ENCODE peak calls at places on chromosomes 4 and X, in four cellular contexts. N is K562, C is GM12878, Y is HepG2. D is an unnamed sample.

GRCh38 chr4:53461244-53461643 is 83.8 kb downstream of the FIP1L1 start:
- DNase-seq in C (no peak), Y (no peak), N (no peak), D (no peak)

GRCh38 chr4:15681372-15682339 is at the start of gene FAM200B:
- DNase-seq in N (peak; percentile 99), Y (peak; percentile 97), C (peak; percentile 93), D (peak; percentile 99)

GRCh38 chr4:6972911-6973310 is 63.3 kb downstream of the TBC1D14 start:
- DNase-seq in C (no peak), Y (no peak), N (no peak), D (no peak)

GRCh38 chr4:96379524-96379923 is 539.6 kb downstream of the PDHA2 start:
- DNase-seq in Y (no peak), C (no peak), N (no peak), D (no peak)

GRCh38 chrX:155027509-155028066 is 944 bp downstream of the FUNDC2 start:
- DNase-seq in N (no peak), C (no peak), Y (peak; percentile 11), D (peak; percentile 15)

GRCh38 chr4:80462537-80463207 is 127.1 kb downstream of the CFAP299 start:
- DNase-seq in N (no peak), C (peak; percentile 5), Y (no peak), D (no peak)

GRCh38 chr4:186643501-186644315 is 79.9 kb downstream of the FAT1 start:
- DNase-seq in N (no peak), C (no peak), Y (peak; percentile 94), D (no peak)

GRCh38 chrX:137548261-137548660 is 17.7 kb upstream of the ZIC3 start:
- DNase-seq in N (no peak), Y (no peak), C (no peak), D (no peak)

GRCh38 chr4:183422962-183423653 is 21.3 kb upstream of the CDKN2AIP start:
- DNase-seq in N (no peak), Y (no peak), C (no peak), D (no peak)

GRCh38 chr4:151035321-151035720 is 20.2 kb upstream of the LRBA start:
- DNase-seq in C (no peak), N (no peak), Y (peak; percentile 41), D (no peak)

GRCh38 chrX:29652484-29652883 is 562.9 kb upstream of the MAGEB2 start:
- DNase-seq in Y (no peak), C (no peak), N (no peak), D (no peak)

GRCh38 chr4:4330794-4331193 is 40.7 kb downstream of the ZBTB49 start:
- DNase-seq in Y (no peak), N (no peak), C (no peak), D (no peak)

GRCh38 chr4:79528241-79528706 is 120.2 kb upstream of the GK2 start:
- DNase-seq in C (no peak), Y (no peak), N (no peak), D (no peak)

GRCh38 chr4:30870513-30870912 is 150.3 kb downstream of the PCDH7 start:
- DNase-seq in Y (no peak), C (no peak), N (no peak), D (no peak)

GRCh38 chr4:10105421-10105820 is 11.2 kb downstream of the WDR1 start:
- DNase-seq in N (no peak), C (no peak), Y (no peak), D (no peak)

GRCh38 chr4:37510626-37511025 is 175.6 kb downstream of the RELL1 start:
- DNase-seq in Y (no peak), C (no peak), N (no peak), D (no peak)

GRCh38 chrX:13064599-13065143 is 20.3 kb upstream of the FAM9C start:
- DNase-seq in Y (no peak), N (no peak), C (no peak), D (no peak)

GRCh38 chr4:86855572-86855971 is 6.4 kb upstream of the SLC10A6 start:
- DNase-seq in N (no peak), C (no peak), Y (no peak), D (no peak)

GRCh38 chr4:172830295-172830764 is 338.3 kb upstream of the GALNT7 start:
- DNase-seq in N (peak; percentile 50), Y (peak; percentile 2), C (no peak), D (peak; percentile 20)

GRCh38 chrX:69615779-69616519 is at the start of gene EDA:
- DNase-seq in C (no peak), Y (peak; percentile 73), N (peak; percentile 76), D (peak; percentile 87)

GRCh38 chrX:80879916-80880315 is 70.2 kb upstream of the BRWD3 start:
- DNase-seq in N (no peak), C (no peak), Y (no peak), D (no peak)

GRCh38 chr4:52983563-52984303 is 121.6 kb downstream of the RASL11B start:
- DNase-seq in N (peak; percentile 49), C (no peak), Y (peak; percentile 67), D (peak; percentile 35)

GRCh38 chrX:65674351-65674893 is 7.0 kb downstream of the MSN start:
- DNase-seq in Y (no peak), N (no peak), C (no peak), D (no peak)

GRCh38 chr4:122652379-122652778 is 31.5 kb upstream of the IL21 start:
- DNase-seq in C (no peak), Y (peak; percentile 14), N (peak; percentile 43), D (peak; percentile 34)

DNA sequence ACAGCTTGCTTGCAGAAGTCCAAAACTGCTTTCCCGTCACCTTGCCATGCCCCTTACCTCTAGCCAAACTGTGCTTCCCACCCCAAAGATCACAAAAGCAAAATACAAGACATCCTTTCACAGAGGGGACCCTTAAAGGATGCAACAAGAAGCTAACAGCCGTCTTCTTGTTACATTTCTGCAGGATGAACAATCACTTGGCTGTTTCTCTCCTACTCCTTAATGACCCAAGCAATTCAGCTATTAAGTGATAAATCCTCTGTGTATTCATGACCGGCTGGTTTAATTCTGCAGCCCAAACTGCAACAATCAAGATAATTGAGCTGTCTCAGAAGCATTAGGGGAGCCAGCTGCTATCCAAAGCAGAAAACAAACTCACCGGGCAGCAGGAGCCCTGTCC is 85.9 kb upstream of the ACSL4 start:
- DNase-seq in Y (no peak), C (no peak), N (no peak), D (no peak)
- TF ChIP-seq FOXK2 in Y (no peak), C (no peak), N (no peak), D (no peak)

DNA sequence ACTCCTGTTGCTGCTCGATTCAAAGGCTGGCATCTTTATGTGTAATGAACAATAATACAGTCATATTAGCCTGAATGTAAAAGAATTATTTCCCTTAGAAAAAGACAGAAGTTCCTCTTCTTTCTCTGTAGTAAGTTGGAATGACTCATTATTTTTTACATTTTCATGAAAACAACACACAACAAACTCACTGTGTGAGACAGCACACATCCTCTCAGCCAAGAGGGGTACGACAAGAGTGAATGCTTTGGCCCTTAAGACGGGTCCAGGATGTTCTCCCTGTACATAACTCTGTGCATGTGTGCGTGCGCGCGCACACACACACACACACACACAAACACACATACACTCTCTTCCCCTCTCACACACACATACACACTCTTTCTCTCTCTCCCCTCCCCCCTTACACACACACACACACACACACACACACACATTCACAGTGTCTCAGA is 72.8 kb downstream of the MANBA start:
- DNase-seq in N (no peak), C (no peak), Y (no peak), D (no peak)
- TF ChIP-seq FOXK2 in N (no peak), C (no peak), Y (no peak), D (no peak)

GRCh38 chr4:8737075-8737474 is 134.6 kb downstream of the HMX1 start:
- DNase-seq in N (no peak), Y (no peak), C (no peak), D (no peak)

GRCh38 chr4:8735236-8736082 is 136.2 kb downstream of the HMX1 start:
- DNase-seq in C (no peak), N (no peak), Y (no peak), D (no peak)

GRCh38 chr4:8738471-8738931 is 133.1 kb downstream of the HMX1 start:
- DNase-seq in N (no peak), Y (no peak), C (no peak), D (no peak)

GRCh38 chr4:8737601-8738279 is 133.9 kb downstream of the HMX1 start:
- DNase-seq in C (no peak), Y (no peak), N (no peak), D (no peak)

DNA sequence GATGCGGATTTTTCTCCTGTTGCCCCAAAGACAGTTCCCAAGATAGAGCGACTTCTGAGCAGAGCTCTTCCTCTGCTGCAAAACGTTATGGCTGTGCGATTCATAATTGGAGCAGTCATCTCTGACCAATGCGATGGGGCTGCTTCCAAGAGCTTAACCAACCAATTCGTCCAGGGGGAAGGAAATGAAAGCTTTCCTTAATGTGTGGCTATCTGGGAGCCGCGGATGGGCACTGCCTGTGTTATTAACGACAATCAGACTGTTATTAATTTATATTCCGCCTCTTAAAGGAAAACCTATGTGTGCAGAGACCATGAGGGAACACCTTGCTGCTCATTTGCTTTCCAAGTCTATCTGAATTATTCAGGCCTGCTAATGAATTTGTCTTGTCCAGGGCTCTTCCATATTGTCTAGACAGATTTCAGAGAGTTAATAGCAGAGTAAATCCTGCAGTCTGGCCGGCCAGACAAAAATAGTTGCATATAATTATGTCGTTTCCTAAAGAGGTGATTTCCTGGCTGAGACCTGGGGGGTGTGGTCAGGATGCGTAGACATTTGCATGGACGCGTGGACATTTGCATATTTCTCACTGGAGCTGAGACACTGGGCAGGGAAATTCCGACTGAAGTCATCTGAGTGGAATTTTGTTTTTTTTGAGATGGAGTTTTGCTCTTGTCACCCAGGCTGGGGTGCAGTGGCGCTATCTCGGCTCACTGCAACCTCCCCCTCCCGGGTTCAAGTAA is 135.4 kb downstream of the HMX1 start:
- DNase-seq in Y (no peak), N (no peak), C (no peak), D (no peak)
- TF ChIP-seq FOXK2 in Y (no peak), N (no peak), C (no peak), D (no peak)

GRCh38 chr4:1166509-1167243 is 5.7 kb downstream of the SPON2 start:
- DNase-seq in Y (no peak), N (peak; percentile 22), C (no peak), D (no peak)

GRCh38 chr4:1167244-1167949 is 5.0 kb downstream of the SPON2 start:
- DNase-seq in C (peak; percentile 91), Y (peak; percentile 24), N (peak; percentile 90), D (peak; percentile 94)

GRCh38 chr4:1169691-1170096 is 2.7 kb downstream of the SPON2 start:
- DNase-seq in Y (no peak), N (no peak), C (no peak), D (no peak)

GRCh38 chr4:1169171-1169671 is 3.2 kb downstream of the SPON2 start:
- DNase-seq in N (no peak), C (no peak), Y (no peak), D (no peak)

DNA sequence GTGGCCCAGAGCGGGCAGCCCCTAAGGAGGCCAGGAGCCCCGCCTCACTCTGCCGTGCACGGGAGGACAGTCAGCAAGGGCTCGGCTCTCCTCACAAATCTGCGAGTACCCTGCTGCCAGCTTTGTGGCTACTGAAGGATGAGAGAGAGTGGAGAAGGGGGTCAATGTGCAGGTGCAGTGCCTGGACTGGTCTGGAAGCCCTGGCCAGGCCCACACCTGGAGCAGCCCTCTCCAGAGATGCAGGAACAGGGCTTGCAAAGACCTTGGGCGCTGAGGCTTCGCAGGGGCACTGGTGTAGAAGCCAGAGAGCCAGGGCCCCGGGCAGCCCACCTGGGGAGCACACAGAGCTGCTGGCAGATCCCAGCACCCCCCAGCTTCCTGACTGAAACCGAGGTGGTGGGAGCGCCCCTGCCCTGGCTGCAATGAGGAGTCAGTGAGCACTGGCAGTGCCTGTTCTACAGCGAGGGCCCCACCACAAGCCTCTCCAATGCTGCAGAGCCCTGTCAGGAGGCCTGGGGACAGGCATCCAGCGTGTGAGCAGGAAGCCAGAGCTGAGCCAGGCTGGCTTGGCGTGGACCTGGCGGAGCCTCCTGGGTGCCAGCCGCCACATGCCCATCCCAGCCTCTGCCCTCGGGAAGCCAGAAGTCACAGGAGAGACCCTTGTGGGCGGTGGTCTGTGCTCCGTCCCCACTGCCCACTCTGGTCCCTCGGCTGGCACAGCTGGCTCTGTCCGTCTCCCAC is 3.9 kb downstream of the SPON2 start:
- DNase-seq in Y (no peak), N (no peak), C (no peak), D (no peak)
- TF ChIP-seq FOXK2 in Y (no peak), N (no peak), C (no peak), D (no peak)

GRCh38 chrX:19375546-19375945 is 31.8 kb downstream of the PDHA1 start:
- DNase-seq in Y (no peak), C (no peak), N (no peak), D (no peak)
- TF ChIP-seq FOXK2 in Y (no peak), C (no peak), N (no peak), D (no peak)

D was measured in HEK293T.